ENCODE peak calls at places on chromosomes 5 and 9, in six cellular contexts. One of them, this sample, is unnamed.

GRCh38 chr5:180636016-180636402 is 13.4 kb downstream of the FLT4 start:
- DNase-seq in H9: no peak
- DNase-seq in H1: no peak
- DNase-seq in IMR-90: no peak
- DNase-seq in trophoblast cell: no peak
- DNase-seq in neuronal stem cell: no peak
- DNase-seq in this sample: no peak

GRCh38 chr5:103356344-103357091 is 98.0 kb downstream of the MACIR start:
- DNase-seq in IMR-90: no peak
- DNase-seq in trophoblast cell: no peak
- DNase-seq in H1: no peak
- DNase-seq in H9: no peak
- DNase-seq in neuronal stem cell: no peak
- DNase-seq in this sample: no peak

GRCh38 chr9:16003785-16004184 is 450.9 kb downstream of the CCDC171 start:
- DNase-seq in IMR-90: no peak
- DNase-seq in H9: no peak
- DNase-seq in neuronal stem cell: no peak
- DNase-seq in trophoblast cell: no peak
- DNase-seq in H1: no peak
- DNase-seq in this sample: no peak

GRCh38 chr9:114314881-114315722 is 7.8 kb upstream of the ORM1 start:
- DNase-seq in neuronal stem cell: no peak
- DNase-seq in IMR-90: no peak
- DNase-seq in H9: no peak
- DNase-seq in trophoblast cell: peak
- DNase-seq in H1: peak
- DNase-seq in this sample: no peak

GRCh38 chr5:20276959-20277263 is 288.9 kb upstream of the CDH18 start:
- DNase-seq in H9: peak
- DNase-seq in H1: no peak
- DNase-seq in neuronal stem cell: no peak
- DNase-seq in IMR-90: no peak
- DNase-seq in trophoblast cell: no peak
- DNase-seq in this sample: peak

GRCh38 chr5:91170266-91170665 is 212.9 kb downstream of the ARRDC3 start:
- DNase-seq in H1: no peak
- DNase-seq in H9: no peak
- DNase-seq in trophoblast cell: no peak
- DNase-seq in neuronal stem cell: no peak
- DNase-seq in IMR-90: peak
- DNase-seq in this sample: no peak

GRCh38 chr9:136399176-136400037 is 563 bp downstream of the SNAPC4 start:
- DNase-seq in IMR-90: no peak
- DNase-seq in neuronal stem cell: no peak
- DNase-seq in H1: no peak
- DNase-seq in H9: no peak
- DNase-seq in trophoblast cell: peak
- DNase-seq in this sample: peak

GRCh38 chr9:117682955-117683710 is 21.1 kb upstream of the TLR4 start:
- DNase-seq in H9: no peak
- DNase-seq in neuronal stem cell: no peak
- DNase-seq in H1: no peak
- DNase-seq in trophoblast cell: no peak
- DNase-seq in IMR-90: no peak
- DNase-seq in this sample: no peak

GRCh38 chr9:69815313-69815712 is 5.3 kb upstream of the CFAP95 start:
- DNase-seq in IMR-90: no peak
- DNase-seq in trophoblast cell: no peak
- DNase-seq in neuronal stem cell: no peak
- DNase-seq in H1: no peak
- DNase-seq in H9: no peak
- DNase-seq in this sample: no peak

GRCh38 chr9:114086607-114087006 is 8.5 kb upstream of the AMBP start:
- DNase-seq in H1: peak
- DNase-seq in IMR-90: no peak
- DNase-seq in neuronal stem cell: no peak
- DNase-seq in trophoblast cell: no peak
- DNase-seq in H9: no peak
- DNase-seq in this sample: no peak

GRCh38 chr5:351911-352225 is 30.4 kb downstream of the AHRR start:
- DNase-seq in trophoblast cell: no peak
- DNase-seq in neuronal stem cell: no peak
- DNase-seq in IMR-90: no peak
- DNase-seq in H9: no peak
- DNase-seq in H1: no peak
- DNase-seq in this sample: no peak

GRCh38 chr5:354581-355378 is 33.3 kb downstream of the AHRR start:
- DNase-seq in trophoblast cell: no peak
- DNase-seq in H1: no peak
- DNase-seq in IMR-90: no peak
- DNase-seq in neuronal stem cell: no peak
- DNase-seq in H9: peak
- DNase-seq in this sample: no peak

GRCh38 chr5:352639-353598 is 31.4 kb downstream of the AHRR start:
- DNase-seq in IMR-90: no peak
- DNase-seq in H9: peak
- DNase-seq in trophoblast cell: no peak
- DNase-seq in neuronal stem cell: no peak
- DNase-seq in H1: peak
- DNase-seq in this sample: no peak

GRCh38 chr5:355379-355935 is 33.9 kb downstream of the AHRR start:
- DNase-seq in H9: peak
- DNase-seq in IMR-90: no peak
- DNase-seq in H1: no peak
- DNase-seq in trophoblast cell: no peak
- DNase-seq in neuronal stem cell: no peak
- DNase-seq in this sample: no peak

DNA sequence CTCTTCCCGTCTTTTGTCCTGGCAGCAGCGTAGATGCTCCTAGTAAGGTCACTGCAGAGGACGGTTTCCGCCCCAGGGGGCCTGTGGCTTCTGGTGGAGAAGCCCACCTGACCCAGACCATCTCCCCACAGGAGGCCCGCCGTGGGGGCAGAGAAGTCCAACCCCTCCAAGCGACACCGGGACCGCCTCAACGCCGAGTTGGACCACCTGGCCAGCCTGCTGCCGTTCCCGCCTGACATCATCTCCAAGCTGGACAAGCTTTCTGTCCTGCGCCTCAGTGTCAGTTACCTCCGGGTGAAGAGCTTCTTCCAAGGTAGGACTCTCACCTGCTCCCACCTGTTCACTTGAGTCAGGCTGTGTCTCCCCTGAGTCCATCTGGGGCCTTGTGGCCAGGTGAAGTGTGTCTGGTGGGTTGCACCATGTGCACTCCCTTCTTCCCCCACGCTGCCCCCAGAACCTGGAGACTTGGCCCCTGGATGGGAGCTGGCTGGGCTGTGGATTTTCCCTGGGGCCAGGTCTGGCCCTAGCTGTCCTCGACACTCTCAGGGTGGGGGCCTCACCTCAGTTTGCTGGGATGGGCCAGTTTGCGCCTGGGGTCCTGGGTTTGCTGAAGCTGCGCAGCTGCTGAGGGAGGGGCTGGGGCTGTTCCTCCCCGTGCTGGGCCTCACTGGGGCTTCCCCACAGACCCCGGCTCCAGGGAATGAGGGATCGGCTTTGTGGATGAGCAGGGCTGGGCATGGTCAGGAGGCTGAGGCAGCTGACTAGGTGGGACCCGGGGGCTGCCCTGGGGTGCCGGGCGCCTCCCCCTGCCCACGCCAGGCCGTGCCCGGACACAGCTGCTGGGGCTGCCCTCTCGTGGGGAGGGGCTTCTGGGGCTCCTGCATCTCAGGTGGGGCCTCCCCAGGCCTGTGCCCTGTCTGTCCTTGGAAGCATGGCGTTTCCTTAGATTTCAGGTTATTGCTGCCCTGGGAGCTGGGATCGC is 32.4 kb downstream of the AHRR start:
- DNase-seq in IMR-90: no peak
- DNase-seq in neuronal stem cell: no peak
- DNase-seq in H9: peak
- DNase-seq in H1: no peak
- DNase-seq in trophoblast cell: no peak
- DNase-seq in this sample: no peak
- H3K23ac ChIP-seq in IMR-90: no peak
- H3K23ac ChIP-seq in neuronal stem cell: no peak
- H3K23ac ChIP-seq in H9: no peak
- H3K23ac ChIP-seq in H1: no peak
- H3K23ac ChIP-seq in trophoblast cell: no peak
- H3K23ac ChIP-seq in this sample: no peak

GRCh38 chr5:395921-396714 is 46.9 kb upstream of the EXOC3 start:
- DNase-seq in H9: no peak
- DNase-seq in trophoblast cell: no peak
- DNase-seq in IMR-90: no peak
- DNase-seq in neuronal stem cell: no peak
- DNase-seq in H1: no peak
- DNase-seq in this sample: no peak
- H3K4ac ChIP-seq in H9: no peak
- H3K4ac ChIP-seq in trophoblast cell: peak
- H3K4ac ChIP-seq in IMR-90: peak
- H3K4ac ChIP-seq in neuronal stem cell: no peak
- H3K4ac ChIP-seq in H1: no peak
- H3K4ac ChIP-seq in this sample: no peak

GRCh38 chr5:65820373-65820772 is 98.4 kb downstream of the NLN start:
- DNase-seq in neuronal stem cell: no peak
- DNase-seq in H1: no peak
- DNase-seq in IMR-90: no peak
- DNase-seq in H9: no peak
- DNase-seq in trophoblast cell: no peak
- DNase-seq in this sample: no peak

GRCh38 chr5:65823820-65824445 is 101.9 kb downstream of the NLN start:
- DNase-seq in trophoblast cell: no peak
- DNase-seq in neuronal stem cell: no peak
- DNase-seq in H9: no peak
- DNase-seq in IMR-90: no peak
- DNase-seq in H1: no peak
- DNase-seq in this sample: no peak

GRCh38 chr5:65821966-65822365 is 100.0 kb downstream of the NLN start:
- DNase-seq in neuronal stem cell: no peak
- DNase-seq in H9: no peak
- DNase-seq in H1: no peak
- DNase-seq in IMR-90: no peak
- DNase-seq in trophoblast cell: no peak
- DNase-seq in this sample: no peak

GRCh38 chr5:65823174-65823573 is 101.2 kb downstream of the NLN start:
- DNase-seq in neuronal stem cell: no peak
- DNase-seq in IMR-90: peak
- DNase-seq in H1: no peak
- DNase-seq in trophoblast cell: no peak
- DNase-seq in H9: no peak
- DNase-seq in this sample: peak

DNA sequence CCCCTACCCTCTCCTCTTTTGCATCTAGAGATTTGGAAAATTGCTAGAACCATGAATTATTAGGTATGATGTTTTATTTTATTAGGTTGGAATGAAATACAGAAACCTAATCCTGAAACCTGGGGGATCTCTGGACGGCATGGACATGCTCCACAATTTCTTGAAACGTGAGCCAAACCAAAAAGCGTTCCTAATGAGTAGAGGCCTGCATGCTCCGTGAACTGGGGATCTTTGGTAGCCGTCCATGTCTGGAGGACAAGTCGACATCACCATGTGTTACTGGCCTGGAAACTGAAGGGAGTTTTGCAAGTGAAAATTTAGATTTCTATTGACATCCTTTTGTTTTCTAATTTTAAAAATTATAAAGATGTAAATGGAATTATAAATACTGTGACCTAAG is 100.7 kb downstream of the NLN start:
- DNase-seq in trophoblast cell: no peak
- DNase-seq in H9: no peak
- DNase-seq in H1: no peak
- DNase-seq in neuronal stem cell: no peak
- DNase-seq in IMR-90: no peak
- DNase-seq in this sample: no peak
- H3K23ac ChIP-seq in trophoblast cell: no peak
- H3K23ac ChIP-seq in H9: no peak
- H3K23ac ChIP-seq in H1: no peak
- H3K23ac ChIP-seq in neuronal stem cell: no peak
- H3K23ac ChIP-seq in IMR-90: no peak
- H3K23ac ChIP-seq in this sample: no peak

DNA sequence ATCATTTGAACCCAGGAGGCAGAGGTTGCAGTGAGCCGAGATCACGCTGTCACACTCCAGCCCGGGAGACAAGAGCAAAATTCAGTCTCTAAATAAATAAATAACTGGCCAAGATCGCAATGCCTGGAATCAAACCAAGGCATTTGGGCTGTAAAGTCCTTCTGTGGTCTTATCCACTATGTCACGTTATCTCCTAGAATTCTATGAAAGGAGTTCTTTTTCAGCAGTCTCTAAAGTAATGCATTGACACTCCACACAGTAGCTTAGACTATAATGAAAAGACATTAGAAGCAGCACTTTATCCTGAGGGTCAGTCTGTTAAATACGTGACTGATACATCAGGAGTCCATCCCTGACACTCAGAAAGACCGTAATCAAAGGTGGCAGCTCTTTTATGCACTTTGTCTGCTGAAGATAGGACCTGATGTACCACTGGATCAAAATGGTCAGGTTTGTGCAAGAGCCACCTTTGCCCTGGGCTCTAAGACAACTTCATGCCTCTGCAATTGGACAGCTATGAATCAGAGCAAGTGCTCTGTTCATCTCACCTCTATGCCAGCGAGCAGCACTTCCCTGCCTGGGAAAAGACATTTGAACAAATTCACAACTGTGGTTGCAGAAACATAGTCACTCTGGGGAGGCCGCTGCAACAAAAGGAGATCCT is 31.7 kb upstream of the GNA14 start:
- DNase-seq in trophoblast cell: no peak
- DNase-seq in H1: peak
- DNase-seq in H9: no peak
- DNase-seq in IMR-90: no peak
- DNase-seq in neuronal stem cell: no peak
- DNase-seq in this sample: no peak
- H3K4ac ChIP-seq in trophoblast cell: no peak
- H3K4ac ChIP-seq in H1: no peak
- H3K4ac ChIP-seq in H9: no peak
- H3K4ac ChIP-seq in IMR-90: no peak
- H3K4ac ChIP-seq in neuronal stem cell: no peak
- H3K4ac ChIP-seq in this sample: no peak

DNA sequence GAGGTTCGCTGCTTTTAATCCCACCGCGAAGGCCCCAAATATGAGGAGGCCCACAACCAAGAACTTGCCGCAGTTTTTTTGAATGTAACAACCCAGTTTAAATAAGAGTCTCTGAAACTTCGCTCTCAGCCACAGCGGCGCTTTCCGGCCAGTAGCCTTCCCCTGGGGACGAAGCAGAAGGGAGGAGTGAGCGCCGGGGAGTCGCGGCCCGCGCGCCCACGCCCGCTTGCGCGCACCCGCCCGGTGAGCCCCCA is 10.4 kb downstream of the PTCH1 start:
- DNase-seq in H9: no peak
- DNase-seq in neuronal stem cell: no peak
- DNase-seq in IMR-90: peak
- DNase-seq in trophoblast cell: no peak
- DNase-seq in H1: no peak
- DNase-seq in this sample: peak
- H3K23ac ChIP-seq in H9: no peak
- H3K23ac ChIP-seq in neuronal stem cell: peak
- H3K23ac ChIP-seq in IMR-90: peak
- H3K23ac ChIP-seq in trophoblast cell: no peak
- H3K23ac ChIP-seq in H1: no peak
- H3K23ac ChIP-seq in this sample: peak

This sample was measured in mesendoderm.